ENCODE peak calls at places on chromosomes 4 and X, in nine cellular contexts. B is IMR-90; F is RKO; W is GM03348; D is CD8-positive, alpha-beta memory T cell; Y is NCI-H1092 treated with DMSO at 0.1 percent for 48 hours; J is colonic mucosa; V is tibial artery; X is activated naive CD4-positive, alpha-beta T cell treated with anti-CD3 and anti-CD28 coated beads, Interleukin-2, amount 10 ng/mL, durations not matched to agents 7 days and 5 days. N is an unnamed sample.

GRCh38 chr4:79232555-79232954 is 93.3 kb downstream of the NAA11 start:
- DNase-seq in B (peak; percentile 7), F (no peak), W (no peak), D (no peak), Y (no peak), J (no peak), V (no peak), X (no peak), N (no peak)

GRCh38 chr4:142777045-142777743 is 68.9 kb downstream of the INPP4B start:
- DNase-seq in B (no peak), F (no peak), W (no peak), D (no peak), Y (no peak), J (peak; percentile 19), V (no peak), X (no peak), N (no peak)

GRCh38 chr4:100063355-100063754 is 113.3 kb upstream of the H2AZ1 start:
- DNase-seq in B (peak; percentile 24), F (peak; percentile 12), W (no peak), D (no peak), Y (no peak), J (no peak), V (no peak), X (no peak), N (no peak)

GRCh38 chr4:1019726-1020470 is 8.5 kb downstream of the FGFRL1 start:
- DNase-seq in B (no peak), F (no peak), W (no peak), D (no peak), Y (no peak), J (no peak), V (no peak), X (no peak), N (no peak)

GRCh38 chr4:118307619-118308018 is 45.2 kb downstream of the PRSS12 start:
- DNase-seq in B (peak; percentile 24), F (no peak), W (no peak), D (no peak), Y (no peak), J (no peak), V (no peak), X (no peak), N (no peak)

GRCh38 chrX:1577845-1578244 is 13.6 kb upstream of the AKAP17A start:
- DNase-seq in B (no peak), F (no peak), W (no peak), D (no peak), Y (no peak), J (no peak), V (no peak), X (no peak), N (no peak)

GRCh38 chrX:116827063-116827462 is 364.3 kb upstream of the CT83 start:
- DNase-seq in B (no peak), F (no peak), W (no peak), D (no peak), Y (no peak), J (no peak), V (no peak), X (no peak), N (no peak)

GRCh38 chr4:180455226-180455625 is 1788.0 kb upstream of the TENM3 start:
- DNase-seq in B (no peak), F (no peak), W (no peak), D (no peak), Y (no peak), J (no peak), V (no peak), X (no peak), N (no peak)

GRCh38 chrX:17038681-17039161 is 92.3 kb downstream of the REPS2 start:
- DNase-seq in B (no peak), F (no peak), W (peak; percentile 49), D (no peak), Y (no peak), J (no peak), V (no peak), X (no peak), N (peak; percentile 62)

GRCh38 chrX:113868716-113869115 is 715.2 kb upstream of the HTR2C start:
- DNase-seq in B (no peak), F (no peak), W (no peak), D (no peak), Y (no peak), J (no peak), V (no peak), X (no peak), N (no peak)

GRCh38 chr4:166538491-166539005 is 665.5 kb downstream of the TLL1 start:
- DNase-seq in B (no peak), F (no peak), W (no peak), D (no peak), Y (no peak), J (no peak), V (no peak), X (no peak), N (no peak)

GRCh38 chr4:89492476-89493110 is 185.0 kb upstream of the GPRIN3 start:
- DNase-seq in B (peak; percentile 92), F (peak; percentile 44), W (peak; percentile 43), D (no peak), Y (no peak), J (no peak), V (no peak), X (no peak), N (peak; percentile 77)

GRCh38 chr4:39524420-39524957 is 2.8 kb downstream of the UGDH start:
- DNase-seq in B (no peak), F (no peak), W (no peak), D (no peak), Y (no peak), J (no peak), V (no peak), X (no peak), N (no peak)

GRCh38 chr4:8574796-8575370 is 5.3 kb upstream of the GPR78 start:
- DNase-seq in B (no peak), F (no peak), W (no peak), D (no peak), Y (no peak), J (no peak), V (no peak), X (no peak), N (no peak)

GRCh38 chrX:153981231-153981630 is 8.7 kb downstream of the TMEM187 start:
- DNase-seq in B (no peak), F (no peak), W (no peak), D (no peak), Y (no peak), J (no peak), V (no peak), X (no peak), N (no peak)

GRCh38 chr4:109406337-109406931 is 27.2 kb upstream of the SEC24B start:
- DNase-seq in B (peak; percentile 71), F (peak; percentile 66), W (peak; percentile 67), D (peak; percentile 25), Y (peak; percentile 32), J (peak; percentile 27), V (no peak), X (peak; percentile 55), N (peak; percentile 75)

GRCh38 chr4:159060161-159060560 is 42.7 kb upstream of the RAPGEF2 start:
- DNase-seq in B (no peak), F (no peak), W (no peak), D (no peak), Y (no peak), J (no peak), V (no peak), X (no peak), N (no peak)

GRCh38 chr4:187840814-187841213 is 154.8 kb upstream of the ZFP42 start:
- DNase-seq in B (peak; percentile 73), F (peak; percentile 26), W (no peak), D (no peak), Y (no peak), J (no peak), V (no peak), X (no peak), N (no peak)

GRCh38 chr4:25722964-25723363 is 67.3 kb downstream of the SLC34A2 start:
- DNase-seq in B (no peak), F (no peak), W (no peak), D (no peak), Y (no peak), J (no peak), V (no peak), X (no peak), N (no peak)

GRCh38 chr4:90951037-90951436 is 823.8 kb downstream of the CCSER1 start:
- DNase-seq in B (peak; percentile 61), F (peak; percentile 56), W (no peak), D (no peak), Y (no peak), J (no peak), V (no peak), X (no peak), N (no peak)

GRCh38 chr4:102564399-102564921 is 63.3 kb downstream of the NFKB1 start:
- DNase-seq in B (peak; percentile 81), F (no peak), W (peak; percentile 41), D (no peak), Y (no peak), J (no peak), V (no peak), X (no peak), N (peak; percentile 59)

GRCh38 chrX:12494400-12495138 is 296.6 kb upstream of the PRPS2 start:
- DNase-seq in B (no peak), F (no peak), W (no peak), D (no peak), Y (no peak), J (no peak), V (no peak), X (no peak), N (no peak)

GRCh38 chr4:140595065-140595464 is 26.3 kb upstream of the UCP1 start:
- DNase-seq in B (peak; percentile 9), F (no peak), W (peak; percentile 19), D (no peak), Y (peak; percentile 28), J (peak; percentile 33), V (no peak), X (no peak), N (peak; percentile 10)

N was measured in foreskin fibroblast.